ENCODE peak calls at places on chromosome 5, in six cellular contexts. T, Y, U, X, G and I are unnamed samples.

GRCh38 chr5:38184627-38185026 is 73.7 kb upstream of the EGFLAM start:
- DNase-seq in T (no peak), Y (no peak), U (no peak), X (no peak), G (no peak), I (no peak)

GRCh38 chr5:83077662-83078261 is 415 bp downstream of the XRCC4 start:
- DNase-seq in T (no peak), Y (peak; percentile 25), U (no peak), X (peak; percentile 64), G (peak; percentile 67), I (no peak)

GRCh38 chr5:124884108-124884507 is 137.7 kb upstream of the ZNF608 start:
- DNase-seq in T (no peak), Y (no peak), U (no peak), X (no peak), G (no peak), I (no peak)

GRCh38 chr5:157215826-157216167 is 35.2 kb downstream of the ITK start:
- DNase-seq in T (no peak), Y (no peak), U (no peak), X (no peak), G (no peak), I (no peak)

GRCh38 chr5:56327810-56328209 is 94.7 kb upstream of the ANKRD55 start:
- DNase-seq in T (no peak), Y (no peak), U (no peak), X (no peak), G (no peak), I (no peak)

GRCh38 chr5:56026863-56027300 is 32.1 kb upstream of the IL6ST start:
- DNase-seq in T (no peak), Y (no peak), U (no peak), X (no peak), G (no peak), I (no peak)

GRCh38 chr5:179906294-179906794 is 1.4 kb downstream of the TBC1D9B start:
- DNase-seq in T (no peak), Y (no peak), U (no peak), X (no peak), G (no peak), I (no peak)

GRCh38 chr5:61139094-61139873 is 23.0 kb downstream of the SMIM15 start:
- DNase-seq in T (no peak), Y (no peak), U (peak; percentile 11), X (no peak), G (no peak), I (no peak)

GRCh38 chr5:6544561-6544935 is 88.3 kb downstream of the NSUN2 start:
- DNase-seq in T (no peak), Y (no peak), U (no peak), X (no peak), G (no peak), I (no peak)

GRCh38 chr5:132474131-132474723 is 16.3 kb downstream of the IRF1 start:
- DNase-seq in T (no peak), Y (no peak), U (no peak), X (no peak), G (no peak), I (no peak)

GRCh38 chr5:79929095-79929494 is 62.0 kb downstream of the MTX3 start:
- DNase-seq in T (no peak), Y (no peak), U (no peak), X (no peak), G (no peak), I (no peak)

GRCh38 chr5:81767938-81768337 is 17.0 kb upstream of the SSBP2 start:
- DNase-seq in T (no peak), Y (no peak), U (no peak), X (no peak), G (no peak), I (no peak)

GRCh38 chr5:108276187-108276586 is 105.7 kb downstream of the FBXL17 start:
- DNase-seq in T (no peak), Y (no peak), U (no peak), X (no peak), G (no peak), I (no peak)

GRCh38 chr5:67042586-67043133 is 153.9 kb downstream of the CD180 start:
- DNase-seq in T (no peak), Y (no peak), U (no peak), X (no peak), G (no peak), I (no peak)

GRCh38 chr5:65198777-65199120 is 283.0 kb downstream of the ADAMTS6 start:
- DNase-seq in T (no peak), Y (no peak), U (no peak), X (peak; percentile 35), G (no peak), I (no peak)

DNA sequence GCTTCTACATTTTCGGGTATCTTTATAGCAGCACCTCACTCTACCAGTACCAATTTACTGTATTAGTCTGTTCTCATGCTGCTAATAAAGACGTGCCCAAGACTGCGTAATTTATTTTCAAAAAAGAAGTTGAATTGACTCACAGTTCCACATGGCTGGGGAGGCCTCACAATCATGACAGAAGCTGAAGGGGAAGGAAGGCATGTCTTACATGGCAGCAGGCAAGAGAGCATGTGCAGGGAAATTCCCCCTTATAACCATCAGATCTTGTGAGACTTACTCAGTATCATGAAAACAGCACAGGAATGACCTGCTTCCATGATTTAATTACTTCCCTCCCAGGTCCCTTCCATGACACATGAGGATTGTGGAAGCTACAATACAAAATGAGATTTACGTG is 602.6 kb upstream of the DAB2 start:
- DNase-seq in T (no peak), Y (no peak), U (no peak), X (no peak), G (no peak), I (no peak)
- TF ChIP-seq JUND in T (no peak), Y (no peak), U (no peak), X (no peak), G (no peak), I (no peak)

GRCh38 chr5:175753536-175753890 is 95.6 kb downstream of the HRH2 start:
- DNase-seq in T (no peak), Y (no peak), U (no peak), X (no peak), G (no peak), I (no peak)

GRCh38 chr5:175749591-175749990 is 91.7 kb downstream of the HRH2 start:
- DNase-seq in T (no peak), Y (no peak), U (no peak), X (no peak), G (no peak), I (no peak)

GRCh38 chr5:175748650-175749049 is 90.8 kb downstream of the HRH2 start:
- DNase-seq in T (no peak), Y (no peak), U (no peak), X (no peak), G (no peak), I (no peak)

GRCh38 chr5:175750476-175751080 is 92.7 kb downstream of the HRH2 start:
- DNase-seq in T (no peak), Y (no peak), U (peak; percentile 54), X (no peak), G (peak; percentile 45), I (no peak)

GRCh38 chr5:175752826-175753535 is 95.1 kb downstream of the HRH2 start:
- DNase-seq in T (no peak), Y (no peak), U (no peak), X (no peak), G (peak; percentile 33), I (no peak)
- TF ChIP-seq JUND in T (no peak), Y (no peak), U (no peak), X (no peak), G (no peak), I (no peak)

GRCh38 chr5:135072357-135073247 is 38.6 kb upstream of the PITX1 start:
- DNase-seq in T (no peak), Y (no peak), U (no peak), X (no peak), G (peak; percentile 58), I (no peak)

GRCh38 chr5:135079282-135079681 is 45.3 kb upstream of the PITX1 start:
- DNase-seq in T (no peak), Y (no peak), U (no peak), X (no peak), G (no peak), I (no peak)

GRCh38 chr5:135073771-135074345 is 39.8 kb upstream of the PITX1 start:
- DNase-seq in T (no peak), Y (no peak), U (no peak), X (no peak), G (no peak), I (no peak)

GRCh38 chr5:135076801-135077200 is 42.8 kb upstream of the PITX1 start:
- DNase-seq in T (no peak), Y (no peak), U (no peak), X (no peak), G (no peak), I (no peak)

DNA sequence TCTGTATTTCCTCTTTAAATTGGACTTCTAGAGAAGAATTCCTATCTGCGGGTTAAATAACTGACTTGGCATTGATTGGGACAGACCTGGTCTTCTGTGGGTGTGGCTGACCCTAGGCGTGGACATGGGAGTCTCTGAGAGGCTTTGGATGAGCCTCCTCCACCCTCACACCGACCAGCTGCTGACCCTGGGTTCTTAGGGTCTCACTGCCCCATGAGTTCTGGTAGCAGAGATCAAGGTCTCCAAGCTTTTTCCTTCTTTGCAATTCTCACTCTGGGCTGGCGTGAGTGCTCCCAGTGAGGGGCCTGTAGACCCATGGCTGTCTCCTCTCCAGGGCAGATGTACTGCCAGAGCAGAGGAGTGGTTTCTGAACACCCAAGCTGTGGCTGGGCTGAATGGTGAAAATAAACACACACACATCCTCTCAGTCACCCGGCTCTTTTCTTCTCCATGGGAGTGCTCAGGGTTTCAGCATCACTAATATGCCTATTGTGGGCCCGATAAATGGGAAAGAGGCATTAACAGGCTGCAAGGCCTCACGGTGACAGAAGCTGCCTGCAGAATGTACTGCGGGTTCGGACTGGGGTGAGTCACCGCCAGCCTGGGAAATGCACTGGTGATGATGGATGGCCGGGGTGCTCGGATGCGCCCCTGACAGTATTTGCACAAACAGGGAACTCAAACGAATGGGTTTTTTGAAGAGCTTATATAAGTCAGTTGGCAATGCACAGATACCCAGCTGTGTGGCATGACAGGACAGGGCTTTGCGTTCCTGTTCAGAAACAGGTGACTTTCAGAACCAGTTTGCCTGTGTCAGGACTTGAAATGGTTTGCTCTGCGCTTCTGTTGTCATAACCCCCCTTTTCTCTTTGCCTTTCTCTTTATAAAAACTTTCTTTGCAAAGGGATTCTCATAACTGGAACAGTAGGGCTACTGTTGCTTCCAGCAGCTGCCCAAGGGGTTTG is 41.9 kb upstream of the PITX1 start:
- DNase-seq in T (no peak), Y (no peak), U (no peak), X (no peak), G (no peak), I (no peak)
- TF ChIP-seq JUND in T (no peak), Y (peak; percentile 58), U (no peak), X (no peak), G (no peak), I (no peak)

GRCh38 chr5:41003670-41004376 is 67.3 kb downstream of the MROH2B start:
- DNase-seq in T (no peak), Y (no peak), U (no peak), X (no peak), G (no peak), I (no peak)

GRCh38 chr5:41004931-41005330 is 66.2 kb downstream of the MROH2B start:
- DNase-seq in T (no peak), Y (no peak), U (no peak), X (no peak), G (no peak), I (no peak)

GRCh38 chr5:40995816-40996586 is 75.1 kb downstream of the MROH2B start:
- DNase-seq in T (no peak), Y (no peak), U (no peak), X (no peak), G (no peak), I (no peak)

DNA sequence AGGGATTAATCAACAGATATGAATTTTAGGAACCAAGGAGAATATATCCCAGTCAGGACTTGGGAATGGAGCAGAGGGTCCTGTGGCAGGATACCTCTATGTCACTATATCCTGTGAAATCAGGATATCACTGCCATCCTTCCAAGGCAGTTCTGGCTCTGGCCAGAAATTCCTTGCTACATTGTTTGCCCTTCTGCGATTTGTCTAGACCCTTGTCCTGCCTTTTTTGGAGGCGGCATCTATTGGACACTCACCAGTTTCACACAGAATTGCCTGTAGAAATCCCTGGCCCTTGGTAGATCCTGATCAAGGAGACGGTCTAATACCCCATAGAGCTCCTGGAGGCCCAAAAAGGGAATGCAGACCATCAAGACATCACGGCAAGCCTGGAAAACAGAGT is 71.2 kb downstream of the MROH2B start:
- DNase-seq in T (no peak), Y (no peak), U (no peak), X (no peak), G (no peak), I (no peak)
- TF ChIP-seq JUND in T (no peak), Y (no peak), U (no peak), X (no peak), G (no peak), I (no peak)